ENCODE peak calls at places on chromosomes 13 and 19, in six cellular contexts. S, C, B, H, Z and P are unnamed samples.

GRCh38 chr13:39023316-39023715 is 14.6 kb downstream of the PROSER1 start:
- DNase-seq in B (no peak), C (peak), S (no peak), Z (no peak), H (no peak), P (no peak)

GRCh38 chr19:27774337-27774736 is 1438.6 kb downstream of the UQCRFS1 start:
- DNase-seq in B (no peak), H (peak), S (no peak), Z (no peak), C (no peak), P (no peak)

GRCh38 chr13:21979156-21979819 is 308.4 kb downstream of the FGF9 start:
- DNase-seq in Z (no peak), S (no peak), H (no peak), C (no peak), B (no peak), P (no peak)

GRCh38 chr19:2275588-2276428 is 6.2 kb downstream of the PEAK3 start:
- DNase-seq in S (no peak), Z (peak), C (no peak), B (no peak), H (no peak), P (no peak)

GRCh38 chr13:85255978-85256377 is 543.2 kb downstream of the SLITRK6 start:
- DNase-seq in H (no peak), Z (no peak), C (no peak), S (no peak), B (no peak), P (no peak)

GRCh38 chr13:114078501-114079451 is 53.6 kb downstream of the RASA3 start:
- DNase-seq in H (no peak), Z (no peak), S (no peak), C (peak), B (peak), P (no peak)

GRCh38 chr13:98454389-98454881 is 122.5 kb downstream of the STK24 start:
- DNase-seq in B (peak), S (no peak), C (no peak), H (no peak), Z (no peak), P (peak)

GRCh38 chr13:72763411-72763810 is 18.3 kb downstream of the DIS3 start:
- DNase-seq in B (no peak), C (no peak), S (no peak), Z (no peak), H (no peak), P (no peak)

GRCh38 chr19:19552811-19553210 is 14.7 kb downstream of the CILP2 start:
- DNase-seq in Z (no peak), S (no peak), C (no peak), B (no peak), H (peak), P (no peak)

GRCh38 chr19:35959040-35959967 is 23.1 kb downstream of the LRFN3 start:
- DNase-seq in B (no peak), H (no peak), Z (peak), C (no peak), S (peak), P (no peak)

GRCh38 chr19:55058781-55059610 is 4.0 kb downstream of the RDH13 start:
- DNase-seq in Z (no peak), C (no peak), S (no peak), B (no peak), H (peak), P (no peak)

GRCh38 chr19:55066107-55066709 is 3.3 kb upstream of the RDH13 start:
- DNase-seq in B (no peak), Z (no peak), C (no peak), H (peak), S (no peak), P (no peak)

GRCh38 chr19:55067869-55068268 is 4.9 kb upstream of the RDH13 start:
- DNase-seq in S (no peak), H (no peak), B (no peak), Z (no peak), C (no peak), P (no peak)

GRCh38 chr19:55063492-55063843 is 520 bp upstream of the RDH13 start:
- DNase-seq in S (no peak), C (no peak), B (no peak), H (no peak), Z (no peak), P (no peak)

GRCh38 chr19:55062735-55063491 is at the start of gene RDH13:
- DNase-seq in H (peak), Z (peak), C (peak), S (peak), B (peak), P (peak)
- H3K27ac ChIP-seq in H (no peak), Z (peak), C (peak), S (peak), B (peak), P (peak)

DNA sequence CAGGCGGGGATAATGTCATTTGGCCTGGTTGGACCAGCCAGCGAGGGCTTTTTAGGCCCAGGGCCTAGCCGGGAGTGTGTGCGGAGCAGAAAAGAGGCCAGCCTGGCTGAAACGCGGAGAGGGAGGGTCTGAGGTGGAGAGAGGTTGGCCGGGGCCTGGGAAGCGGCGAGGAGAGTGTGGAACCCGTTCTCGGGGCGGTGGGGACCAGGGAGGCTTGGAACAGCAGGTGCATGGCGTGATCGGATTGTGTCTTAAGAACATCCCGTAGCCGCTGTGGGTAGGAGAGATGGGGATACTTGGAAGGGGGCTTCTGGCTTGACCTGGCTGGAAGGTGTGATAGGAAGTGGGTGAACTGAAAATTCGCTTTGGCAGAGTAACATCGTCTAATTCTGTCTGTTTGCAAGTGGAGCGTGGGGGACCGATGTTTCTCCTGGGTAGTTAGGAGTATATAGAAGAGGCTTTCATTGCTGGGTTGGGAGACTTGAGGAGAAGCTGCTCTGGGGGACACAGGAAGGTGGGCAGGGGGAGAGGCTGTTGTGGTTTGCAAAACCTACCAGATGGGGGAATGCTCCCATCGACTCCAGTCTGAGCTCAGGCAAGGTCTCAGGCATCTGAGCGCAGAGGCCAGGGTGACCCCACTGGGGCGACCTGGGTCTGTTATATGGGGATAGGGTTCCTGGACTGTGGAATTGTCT is 942 bp downstream of the CERS4 start:
- DNase-seq in S (no peak), H (no peak), C (no peak), B (no peak), Z (no peak), P (no peak)
- H3K27ac ChIP-seq in S (peak), H (peak), C (no peak), B (peak), Z (peak), P (peak)

GRCh38 chr19:46068345-46069258 is 27.8 kb upstream of the IGFL4 start:
- DNase-seq in S (no peak), C (peak), B (no peak), Z (no peak), H (no peak), P (no peak)
- H3K27ac ChIP-seq in S (no peak), C (peak), B (no peak), Z (no peak), H (no peak), P (no peak)

DNA sequence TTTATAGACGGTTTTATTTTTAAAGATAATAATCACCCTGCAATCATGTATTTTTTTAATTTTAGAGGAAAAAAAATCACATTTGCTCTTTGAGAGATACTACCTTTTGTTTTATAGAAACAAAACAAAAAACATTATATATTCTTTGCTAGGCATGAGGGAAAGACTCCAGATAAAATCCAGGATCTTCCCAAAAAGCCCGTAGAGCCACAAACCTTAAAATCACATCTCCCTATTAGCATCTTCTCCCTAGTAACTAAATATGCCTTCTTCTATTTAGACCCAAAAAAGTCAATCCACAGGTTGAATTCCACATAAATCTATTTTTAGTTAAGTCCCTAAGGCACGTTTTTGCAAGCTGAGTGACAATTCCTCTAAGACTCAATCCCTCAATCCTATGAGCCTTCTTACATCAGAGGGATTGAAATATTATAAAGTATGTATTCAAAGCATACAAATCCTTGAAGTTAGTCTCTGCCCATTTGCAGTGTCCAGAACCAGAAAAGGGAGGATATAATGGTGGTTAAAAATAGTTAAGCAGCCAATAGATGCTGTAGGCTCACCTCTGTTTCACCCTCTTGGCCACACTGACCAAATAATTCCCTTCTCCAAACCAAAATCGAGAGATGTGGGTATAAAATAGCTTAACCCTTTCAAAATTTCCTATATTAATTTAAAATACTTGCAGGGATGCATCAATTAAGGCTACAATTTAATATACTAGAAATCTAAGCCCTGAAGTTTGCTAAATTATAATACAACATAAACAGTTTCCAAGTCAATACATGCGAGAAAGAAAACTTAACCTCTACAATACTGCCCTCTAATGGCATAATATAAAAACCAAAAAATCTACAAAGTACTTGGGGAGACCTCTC is 64.0 kb downstream of the SERP2 start:
- DNase-seq in S (no peak), H (peak), Z (no peak), B (no peak), C (peak), P (no peak)
- H3K27ac ChIP-seq in S (peak), H (peak), Z (peak), B (peak), C (peak), P (peak)